ENCODE peak calls at places on chromosomes 3 and 15, in six cellular contexts. H is fibroblast of lung, D is AG10803, N is left ventricle myocardium inferior, M is psoas muscle, X is heart left ventricle. B is an unnamed sample.

GRCh38 chr15:98397411-98397810 is 250.9 kb upstream of the IGF1R start:
- DNase-seq in M (peak), D (no peak), H (no peak), X (no peak), N (peak), B (no peak)

GRCh38 chr15:42215854-42216829 is 8.0 kb upstream of the VPS39 start:
- DNase-seq in H (no peak), D (no peak), M (no peak), X (no peak), N (no peak), B (no peak)

GRCh38 chr3:52525666-52526065 is 8.0 kb downstream of the NT5DC2 start:
- DNase-seq in M (no peak), N (no peak), D (no peak), X (no peak), H (no peak), B (no peak)

GRCh38 chr15:84782346-84782745 is 34.0 kb downstream of the ZNF592 start:
- DNase-seq in N (no peak), M (no peak), X (no peak), D (no peak), H (no peak), B (no peak)

GRCh38 chr15:69305204-69305931 is 6.7 kb downstream of the PAQR5 start:
- DNase-seq in X (no peak), M (peak), D (peak), N (no peak), H (peak), B (no peak)

GRCh38 chr3:38168988-38169363 is 3.6 kb downstream of the OXSR1 start:
- DNase-seq in M (no peak), X (no peak), N (no peak), D (peak), H (peak), B (no peak)

GRCh38 chr15:74906193-74906449 is 530 bp downstream of the FAM219B start:
- DNase-seq in D (no peak), X (peak), H (peak), N (no peak), M (no peak), B (no peak)

GRCh38 chr15:99131441-99132023 is 26.7 kb downstream of the SYNM start:
- DNase-seq in D (no peak), H (no peak), N (no peak), X (peak), M (no peak), B (no peak)

GRCh38 chr15:78208887-78209645 is 25.3 kb downstream of the ACSBG1 start:
- DNase-seq in X (peak), M (no peak), H (no peak), D (peak), N (no peak), B (no peak)

GRCh38 chr15:73331991-73332925 is 36.5 kb downstream of the HCN4 start:
- DNase-seq in M (no peak), X (no peak), D (no peak), H (no peak), N (no peak), B (no peak)

GRCh38 chr3:195100903-195101591 is 169.9 kb downstream of the XXYLT1 start:
- DNase-seq in N (peak), H (no peak), X (peak), M (no peak), D (peak), B (peak)

GRCh38 chr3:134374791-134375541 is 719 bp upstream of the AMOTL2 start:
- DNase-seq in X (peak), N (peak), D (no peak), M (peak), H (no peak), B (no peak)

GRCh38 chr15:90883526-90883931 is 775 bp upstream of the FES start:
- DNase-seq in D (no peak), N (no peak), M (no peak), X (no peak), H (no peak), B (no peak)

GRCh38 chr3:64908292-64908691 is 220.5 kb upstream of the ADAMTS9 start:
- DNase-seq in D (no peak), M (no peak), H (no peak), N (no peak), X (peak), B (no peak)

GRCh38 chr15:101266034-101266433 is 11.3 kb downstream of the SELENOS start:
- DNase-seq in M (peak), H (peak), X (no peak), D (peak), N (no peak), B (no peak)

GRCh38 chr3:183555541-183556081 is at the start of gene KLHL6:
- DNase-seq in N (peak), D (no peak), X (peak), H (no peak), M (no peak), B (no peak)

GRCh38 chr3:180358179-180358578 is 243.8 kb upstream of the TTC14 start:
- DNase-seq in H (peak), M (no peak), N (no peak), D (peak), X (no peak), B (no peak)

GRCh38 chr3:194058189-194058571 is 77.8 kb upstream of the HES1 start:
- DNase-seq in D (peak), H (peak), X (peak), N (peak), M (peak), B (no peak)
- TF ChIP-seq CTCF in D (no peak), H (no peak), X (no peak), N (no peak), M (no peak), B (no peak)

GRCh38 chr3:156681003-156681402 is 6.6 kb downstream of the TIPARP start:
- DNase-seq in H (peak), D (peak), X (peak), M (no peak), N (no peak), B (peak)
- H3K4me3 ChIP-seq in H (no peak), D (peak), X (peak), M (peak), N (peak), B (no peak)

DNA sequence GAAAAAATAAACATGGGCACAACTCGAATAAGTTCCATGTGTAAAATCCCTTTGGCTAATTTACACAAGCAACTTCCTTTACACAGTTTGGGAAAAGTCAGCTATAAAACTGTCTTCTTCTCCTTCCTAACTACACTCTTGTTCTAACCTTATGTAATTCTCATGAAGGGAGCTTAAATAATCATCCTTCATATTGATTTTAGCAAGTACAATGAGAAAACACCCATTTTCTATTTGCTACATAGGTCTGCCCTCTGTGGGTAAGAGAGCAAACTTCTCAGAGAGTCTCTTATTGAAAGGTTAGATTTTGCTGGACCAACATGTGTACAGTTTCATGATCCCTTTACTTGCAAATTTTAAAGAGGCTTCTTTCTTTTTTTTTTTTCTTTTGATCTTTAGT is 398.5 kb downstream of the ROBO1 start:
- DNase-seq in N (no peak), H (peak), M (no peak), X (no peak), D (peak), B (no peak)
- TF ChIP-seq CTCF in N (no peak), H (peak), M (no peak), X (no peak), D (peak), B (peak)

GRCh38 chr15:67067930-67068542 is 2.6 kb downstream of the SMAD3 start:
- DNase-seq in N (no peak), X (no peak), H (peak), M (no peak), D (no peak), B (peak)

GRCh38 chr15:67070892-67071664 is 5.7 kb downstream of the SMAD3 start:
- DNase-seq in M (no peak), N (no peak), H (peak), D (no peak), X (no peak), B (peak)

GRCh38 chr15:67068724-67069400 is 3.5 kb downstream of the SMAD3 start:
- DNase-seq in H (peak), M (no peak), D (peak), N (no peak), X (no peak), B (peak)

GRCh38 chr15:67072442-67072841 is 7.0 kb downstream of the SMAD3 start:
- DNase-seq in X (no peak), H (no peak), D (no peak), N (no peak), M (no peak), B (no peak)

DNA sequence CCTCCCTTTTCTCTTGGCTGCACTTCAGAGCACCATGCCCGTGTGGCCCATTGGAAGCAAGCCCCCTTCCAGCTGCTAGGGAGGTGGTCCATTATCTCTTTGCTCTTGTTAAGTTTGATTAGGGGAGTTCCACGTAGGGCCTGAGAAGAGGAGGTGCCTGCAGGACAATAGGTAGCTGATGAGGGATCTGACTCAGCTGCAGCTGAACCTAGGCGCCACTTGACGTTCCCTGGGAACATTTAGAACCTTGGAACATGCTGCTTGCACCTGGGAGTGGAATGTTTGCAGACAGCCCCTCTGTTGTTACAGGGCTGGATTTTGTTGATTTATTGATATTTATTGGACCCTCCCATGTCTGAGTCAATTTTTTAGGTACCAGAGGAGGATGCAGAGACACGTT is 4.7 kb downstream of the SMAD3 start:
- DNase-seq in X (no peak), N (no peak), D (no peak), H (no peak), M (no peak), B (no peak)
- H3K4me3 ChIP-seq in X (no peak), N (no peak), D (no peak), H (peak), M (no peak), B (no peak)

GRCh38 chr15:80982205-80982604 is 7.4 kb downstream of the MESD start:
- DNase-seq in X (no peak), D (no peak), N (no peak), M (no peak), H (no peak), B (no peak)
- TF ChIP-seq CTCF in X (no peak), D (no peak), N (no peak), M (no peak), H (no peak), B (peak)

GRCh38 chr3:122184591-122184929 is 1.1 kb downstream of the CASR start:
- DNase-seq in D (no peak), M (no peak), N (no peak), H (no peak), X (no peak), B (no peak)

GRCh38 chr3:122186372-122186771 is 2.9 kb downstream of the CASR start:
- DNase-seq in M (no peak), N (no peak), X (no peak), D (no peak), H (no peak), B (no peak)

GRCh38 chr3:122183893-122184590 is 574 bp downstream of the CASR start:
- DNase-seq in D (no peak), X (no peak), N (no peak), M (no peak), H (no peak), B (no peak)

GRCh38 chr3:122178711-122179110 is 4.8 kb upstream of the CASR start:
- DNase-seq in H (no peak), M (no peak), N (no peak), D (no peak), X (no peak), B (no peak)

GRCh38 chr3:122183521-122183892 is at the start of gene CASR:
- DNase-seq in D (no peak), M (no peak), N (no peak), X (no peak), H (no peak), B (no peak)
- H3K4me3 ChIP-seq in D (no peak), M (peak), N (peak), X (peak), H (no peak), B (no peak)

GRCh38 chr3:190336516-190337189 is 14.4 kb upstream of the CLDN1 start:
- DNase-seq in D (peak), M (no peak), X (no peak), H (no peak), N (no peak), B (no peak)

GRCh38 chr3:190340071-190340470 is 17.8 kb upstream of the CLDN1 start:
- DNase-seq in X (no peak), M (no peak), N (no peak), H (peak), D (no peak), B (no peak)

GRCh38 chr3:190333961-190334360 is 11.7 kb upstream of the CLDN1 start:
- DNase-seq in H (no peak), D (no peak), N (no peak), M (no peak), X (no peak), B (no peak)

GRCh38 chr3:190338717-190339116 is 16.5 kb upstream of the CLDN1 start:
- DNase-seq in M (no peak), X (no peak), N (no peak), H (peak), D (no peak), B (no peak)

DNA sequence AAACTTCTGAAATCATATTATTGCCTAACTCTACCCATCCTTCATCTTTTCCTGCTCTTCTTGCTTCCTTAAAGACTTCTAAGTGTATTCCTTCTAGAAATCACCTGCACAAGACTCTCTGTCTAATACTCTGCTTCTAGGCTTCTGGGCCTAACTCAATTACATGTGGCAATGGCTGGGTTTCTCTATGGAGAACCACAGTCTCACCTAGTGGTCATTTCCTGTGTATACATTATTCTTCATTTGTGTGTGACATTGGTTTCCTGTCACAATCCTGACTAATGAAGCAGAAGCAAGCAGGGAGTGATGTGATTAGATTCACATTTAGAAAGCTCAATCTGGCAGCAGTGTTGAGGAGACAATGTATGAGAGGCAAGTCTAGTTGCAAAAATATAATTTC is 16.9 kb upstream of the CLDN1 start:
- DNase-seq in H (peak), D (peak), N (no peak), X (no peak), M (no peak), B (no peak)
- TF ChIP-seq CTCF in H (no peak), D (peak), N (peak), X (no peak), M (no peak), B (no peak)

B was measured in retinal pigment epithelial cell.